ENCODE peak calls at places on chromosomes 5 and 9, in eight cellular contexts. V is GM23248; L is activated T-helper 1 cell treated with anti-CD3 and anti-CD28 coated beads, Interleukin-2, amount 50 U/mL, for 16 hours; X is stimulated activated naive CD4-positive, alpha-beta T cell; Q is astrocyte of the cerebellum; S is H1; N is nephron progenitor cell; H is activated CD8-positive, alpha-beta memory T cell treated with anti-CD3 and anti-CD28 coated beads, Interleukin-2, amount 50 U/mL, for 48 hours. G is an unnamed sample.

GRCh38 chr9:124381073-124381945 is 33.9 kb downstream of the PSMB7 start:
- DNase-seq in V (peak; percentile 79), L (no peak), X (no peak), Q (no peak), S (no peak), N (no peak), H (no peak), G (no peak)

GRCh38 chr5:157303667-157304327 is 37.9 kb downstream of the CYFIP2 start:
- DNase-seq in V (no peak), L (no peak), X (peak; percentile 73), Q (no peak), S (no peak), N (peak; percentile 20), H (peak; percentile 68), G (no peak)

GRCh38 chr9:16867571-16868311 is 2.7 kb downstream of the BNC2 start:
- DNase-seq in V (peak; percentile 70), L (no peak), X (no peak), Q (no peak), S (no peak), N (peak; percentile 10), H (no peak), G (peak; percentile 31)

GRCh38 chr5:133582971-133583370 is 29.4 kb downstream of the FSTL4 start:
- DNase-seq in V (no peak), L (no peak), X (no peak), Q (no peak), S (no peak), N (no peak), H (no peak), G (no peak)

GRCh38 chr9:121671612-121672155 is 20.2 kb downstream of the DAB2IP start:
- DNase-seq in V (peak; percentile 83), L (no peak), X (no peak), Q (no peak), S (no peak), N (no peak), H (no peak), G (no peak)

GRCh38 chr5:154262376-154262775 is 71.8 kb downstream of the GALNT10 start:
- DNase-seq in V (no peak), L (no peak), X (no peak), Q (no peak), S (no peak), N (no peak), H (no peak), G (no peak)

GRCh38 chr9:84163227-84163626 is 177.3 kb downstream of the SLC28A3 start:
- DNase-seq in V (no peak), L (no peak), X (no peak), Q (no peak), S (no peak), N (no peak), H (no peak), G (no peak)

GRCh38 chr9:35713578-35713977 is 18.4 kb downstream of the TLN1 start:
- DNase-seq in V (no peak), L (no peak), X (no peak), Q (no peak), S (no peak), N (no peak), H (no peak), G (no peak)

GRCh38 chr5:96962540-96962991 is 26.7 kb downstream of the LNPEP start:
- DNase-seq in V (no peak), L (no peak), X (peak; percentile 40), Q (no peak), S (no peak), N (no peak), H (no peak), G (no peak)

GRCh38 chr9:137083418-137084004 is 3.3 kb upstream of the MAN1B1 start:
- DNase-seq in V (peak; percentile 98), L (no peak), X (no peak), Q (peak; percentile 94), S (no peak), N (no peak), H (no peak), G (no peak)

GRCh38 chr5:139141841-139142240 is 56.3 kb downstream of the SIL1 start:
- DNase-seq in V (peak; percentile 49), L (no peak), X (no peak), Q (peak; percentile 87), S (no peak), N (no peak), H (no peak), G (no peak)

GRCh38 chr5:133869675-133869978 is 98.8 kb downstream of the C5orf15 start:
- DNase-seq in V (peak; percentile 8), L (no peak), X (no peak), Q (no peak), S (no peak), N (no peak), H (no peak), G (no peak)

GRCh38 chr9:16236882-16237281 is 633.6 kb downstream of the BNC2 start:
- DNase-seq in V (peak; percentile 67), L (no peak), X (no peak), Q (no peak), S (no peak), N (no peak), H (no peak), G (no peak)

GRCh38 chr9:10678790-10679189 is 66.0 kb upstream of the PTPRD start:
- DNase-seq in V (no peak), L (no peak), X (no peak), Q (peak; percentile 56), S (no peak), N (no peak), H (no peak), G (no peak)

GRCh38 chr9:130297371-130297770 is 31.8 kb downstream of the HMCN2 start:
- DNase-seq in V (no peak), L (no peak), X (no peak), Q (no peak), S (no peak), N (no peak), H (no peak), G (no peak)

GRCh38 chr5:6401410-6401809 is 23.1 kb upstream of the MED10 start:
- DNase-seq in V (no peak), L (no peak), X (no peak), Q (no peak), S (no peak), N (no peak), H (no peak), G (no peak)

GRCh38 chr5:34001231-34001935 is 6.5 kb downstream of the AMACR start:
- DNase-seq in V (peak; percentile 18), L (no peak), X (no peak), Q (no peak), S (no peak), N (no peak), H (no peak), G (no peak)

GRCh38 chr5:154179846-154180710 is 10.5 kb upstream of the GALNT10 start:
- DNase-seq in V (peak; percentile 82), L (no peak), X (peak; percentile 51), Q (peak; percentile 53), S (no peak), N (peak; percentile 40), H (no peak), G (no peak)

GRCh38 chr9:97398999-97399758 is 12.7 kb upstream of the TDRD7 start:
- DNase-seq in V (peak; percentile 87), L (peak; percentile 46), X (peak; percentile 51), Q (peak; percentile 9), S (peak; percentile 71), N (peak; percentile 82), H (peak; percentile 89), G (peak; percentile 70)

GRCh38 chr5:148393390-148393741 is 9.6 kb downstream of the FBXO38 start:
- DNase-seq in V (no peak), L (no peak), X (no peak), Q (no peak), S (no peak), N (no peak), H (no peak), G (no peak)

GRCh38 chr5:104186100-104186499 is 623.5 kb upstream of the NUDT12 start:
- DNase-seq in V (no peak), L (no peak), X (no peak), Q (no peak), S (no peak), N (peak; percentile 5), H (no peak), G (no peak)

GRCh38 chr9:77764894-77765780 is 117.0 kb upstream of the GNA14 start:
- DNase-seq in V (peak; percentile 74), L (no peak), X (no peak), Q (peak; percentile 54), S (no peak), N (no peak), H (no peak), G (no peak)

GRCh38 chr5:175840050-175840841 is 31.1 kb upstream of the CPLX2 start:
- DNase-seq in V (peak; percentile 46), L (no peak), X (peak; percentile 15), Q (no peak), S (no peak), N (no peak), H (no peak), G (no peak)

GRCh38 chr9:111752455-111752854 is 42.3 kb downstream of the SHOC1 start:
- DNase-seq in V (peak; percentile 50), L (no peak), X (no peak), Q (no peak), S (no peak), N (no peak), H (no peak), G (no peak)

GRCh38 chr9:114082017-114082735 is 4.1 kb upstream of the AMBP start:
- DNase-seq in V (peak; percentile 89), L (peak; percentile 55), X (peak; percentile 66), Q (peak; percentile 80), S (no peak), N (peak; percentile 95), H (peak; percentile 93), G (peak; percentile 69)

GRCh38 chr9:121353246-121353975 is 16.6 kb downstream of the STOM start:
- DNase-seq in V (no peak), L (peak; percentile 37), X (no peak), Q (no peak), S (no peak), N (no peak), H (no peak), G (peak; percentile 67)

GRCh38 chr5:39668980-39669379 is 244.2 kb upstream of the DAB2 start:
- DNase-seq in V (no peak), L (no peak), X (no peak), Q (no peak), S (no peak), N (no peak), H (no peak), G (no peak)

GRCh38 chr9:94805585-94805984 is 79.1 kb downstream of the AOPEP start:
- DNase-seq in V (peak; percentile 96), L (no peak), X (no peak), Q (no peak), S (no peak), N (no peak), H (no peak), G (no peak)

G was measured in natural killer cell.